ENCODE peak calls at places on chromosome 12, in four cellular contexts. D, L, S and T are unnamed samples.

GRCh38 chr12:34398706-34399630 is 376.7 kb downstream of the ALG10 start:
- DNase-seq in L (peak; percentile 0), D (no peak), S (no peak), T (no peak)

GRCh38 chr12:130874696-130875095 is 2.8 kb downstream of the RAN start:
- DNase-seq in D (no peak), L (no peak), S (no peak), T (no peak)

GRCh38 chr12:108821407-108822397 is 35.7 kb downstream of the SSH1 start:
- DNase-seq in S (no peak), L (peak; percentile 56), D (no peak), T (no peak)

GRCh38 chr12:22046090-22046967 is at the start of gene CMAS:
- DNase-seq in S (peak; percentile 55), D (peak; percentile 81), L (peak; percentile 91), T (peak; percentile 88)

GRCh38 chr12:104578453-104578852 is 121.7 kb downstream of the CHST11 start:
- DNase-seq in S (no peak), L (no peak), D (no peak), T (no peak)

GRCh38 chr12:124422570-124423523 is 128.0 kb downstream of the RFLNA start:
- DNase-seq in L (no peak), D (peak; percentile 90), S (no peak), T (peak; percentile 93)

GRCh38 chr12:115305867-115306266 is 621.9 kb upstream of the TBX3 start:
- DNase-seq in D (no peak), S (no peak), L (no peak), T (no peak)

GRCh38 chr12:25054783-25055144 is 105.9 kb upstream of the BCAT1 start:
- DNase-seq in D (no peak), L (no peak), S (no peak), T (no peak)

GRCh38 chr12:103852498-103852992 is 11.5 kb upstream of the NT5DC3 start:
- DNase-seq in L (no peak), S (no peak), D (peak; percentile 93), T (no peak)

GRCh38 chr12:58487280-58488141 is 432.8 kb downstream of the LRIG3 start:
- DNase-seq in L (no peak), S (no peak), D (no peak), T (no peak)

GRCh38 chr12:56296207-56296785 is 3.8 kb downstream of the CS start:
- DNase-seq in D (no peak), L (no peak), S (no peak), T (no peak)